ENCODE peak calls at places on chromosomes 13 and 19, in nine cellular contexts. T is CD4-positive, alpha-beta T cell; B is caudate nucleus; K is skeletal muscle cell; W is OCI-LY7; L is AG10803; Q is thoracic aorta; M is activated CD4-positive, CD25-positive, alpha-beta regulatory T cell; O is stimulated activated CD8-positive, alpha-beta memory T cell treated with anti-CD3 and anti-CD28 coated beads, Interleukin-2, amount 100 ng/mL, for 1 hour. R is an unnamed sample.

GRCh38 chr13:60431108-60431700 is 34.2 kb downstream of the TDRD3 start:
- DNase-seq in T (no peak), Q (no peak), K (peak), M (no peak), B (no peak), W (peak), L (peak), O (no peak), R (no peak)

GRCh38 chr19:19256072-19256969 is 16.8 kb downstream of the TM6SF2 start:
- DNase-seq in T (no peak), M (no peak), B (peak), Q (no peak), L (no peak), K (no peak), O (no peak), W (no peak), R (no peak)

GRCh38 chr13:106275441-106276032 is 259.9 kb downstream of the EFNB2 start:
- DNase-seq in L (peak), W (no peak), K (no peak), O (no peak), Q (no peak), M (no peak), B (no peak), T (no peak), R (no peak)

GRCh38 chr19:54164369-54165068 is 5.0 kb upstream of the LENG1 start:
- DNase-seq in L (no peak), Q (no peak), K (no peak), W (no peak), T (peak), B (no peak), O (no peak), M (peak), R (no peak)

GRCh38 chr19:33725567-33725966 is 71.1 kb upstream of the KCTD15 start:
- DNase-seq in O (no peak), B (no peak), T (no peak), L (no peak), W (no peak), K (no peak), Q (no peak), M (no peak), R (no peak)

GRCh38 chr19:1873524-1874473 is 10.4 kb upstream of the KLF16 start:
- DNase-seq in Q (no peak), M (no peak), K (no peak), W (no peak), B (no peak), O (no peak), L (no peak), T (no peak), R (no peak)

GRCh38 chr13:37769078-37769477 is 100.5 kb downstream of the TRPC4 start:
- DNase-seq in M (no peak), O (no peak), W (peak), L (no peak), T (no peak), B (no peak), Q (no peak), K (no peak), R (no peak)

GRCh38 chr13:101942038-101942437 is 459.8 kb downstream of the FGF14 start:
- DNase-seq in L (peak), W (peak), O (no peak), Q (no peak), B (no peak), K (no peak), M (no peak), T (no peak), R (no peak)

GRCh38 chr13:99218545-99218944 is 17.9 kb downstream of the UBAC2 start:
- DNase-seq in L (no peak), B (no peak), W (no peak), T (no peak), M (no peak), Q (no peak), O (no peak), K (no peak), R (no peak)

GRCh38 chr13:29619995-29620394 is 24.5 kb upstream of the SLC7A1 start:
- DNase-seq in M (no peak), W (no peak), K (no peak), Q (no peak), O (no peak), T (no peak), L (peak), B (no peak), R (no peak)

GRCh38 chr19:7783991-7784421 is 21.0 kb downstream of the CLEC4M start:
- DNase-seq in K (no peak), Q (no peak), B (no peak), W (no peak), M (no peak), O (no peak), T (no peak), L (peak), R (no peak)

GRCh38 chr13:33855371-33855895 is 37.5 kb downstream of the RFC3 start:
- DNase-seq in O (no peak), M (no peak), W (peak), B (no peak), K (no peak), L (no peak), Q (no peak), T (no peak), R (no peak)

GRCh38 chr19:1181606-1182005 is 7.5 kb upstream of the SBNO2 start:
- DNase-seq in T (no peak), Q (no peak), B (no peak), O (no peak), K (no peak), W (no peak), M (no peak), L (no peak), R (no peak)

GRCh38 chr19:35296644-35297514 is 4.9 kb downstream of the MAG start:
- DNase-seq in L (no peak), T (no peak), O (no peak), B (no peak), K (no peak), M (no peak), Q (no peak), W (peak), R (no peak)

GRCh38 chr13:62123409-62123808 is 707.8 kb upstream of the PCDH20 start:
- DNase-seq in K (peak), B (no peak), O (no peak), M (no peak), Q (no peak), L (no peak), W (no peak), T (no peak), R (no peak)

R was measured in GM12892.